ENCODE peak calls at places on chromosomes 13 and 19, in eight cellular contexts. One of them, this sample, is unnamed. For H3K27me3, the result is how much of the 10 kb centered on the place peaks cover.

GRCh38 chr13:29436721-29437250 is 158.7 kb downstream of the SLC7A1 start:
- DNase-seq in esophagus squamous epithelium: no peak
- DNase-seq in CD8-positive, alpha-beta T cell: no peak
- DNase-seq in astrocyte: peak
- DNase-seq in A673: no peak
- DNase-seq in brain microvascular endothelial cell: no peak
- DNase-seq in lung: no peak
- DNase-seq in neural progenitor cell: no peak
- DNase-seq in this sample: no peak

GRCh38 chr19:6125571-6125989 is 9.9 kb upstream of the ACSBG2 start:
- DNase-seq in A673: peak
- DNase-seq in brain microvascular endothelial cell: peak
- DNase-seq in CD8-positive, alpha-beta T cell: peak
- DNase-seq in astrocyte: peak
- DNase-seq in lung: peak
- DNase-seq in neural progenitor cell: peak
- DNase-seq in esophagus squamous epithelium: no peak
- DNase-seq in this sample: peak

GRCh38 chr13:50075619-50076097 is 60.4 kb downstream of the KCNRG start:
- DNase-seq in lung: no peak
- DNase-seq in A673: no peak
- DNase-seq in astrocyte: no peak
- DNase-seq in brain microvascular endothelial cell: no peak
- DNase-seq in neural progenitor cell: no peak
- DNase-seq in CD8-positive, alpha-beta T cell: no peak
- DNase-seq in esophagus squamous epithelium: no peak
- DNase-seq in this sample: peak

GRCh38 chr19:4379383-4380253 is 20.7 kb downstream of the SH3GL1 start:
- DNase-seq in astrocyte: peak
- DNase-seq in CD8-positive, alpha-beta T cell: peak
- DNase-seq in esophagus squamous epithelium: no peak
- DNase-seq in neural progenitor cell: no peak
- DNase-seq in A673: peak
- DNase-seq in lung: peak
- DNase-seq in brain microvascular endothelial cell: no peak
- DNase-seq in this sample: peak

GRCh38 chr19:41355802-41356201 is 2.1 kb upstream of the TGFB1 start:
- DNase-seq in CD8-positive, alpha-beta T cell: no peak
- DNase-seq in astrocyte: no peak
- DNase-seq in esophagus squamous epithelium: no peak
- DNase-seq in brain microvascular endothelial cell: no peak
- DNase-seq in A673: no peak
- DNase-seq in neural progenitor cell: no peak
- DNase-seq in lung: no peak
- DNase-seq in this sample: no peak

GRCh38 chr13:28100149-28101121 is at the start of gene FLT3:
- DNase-seq in neural progenitor cell: peak
- DNase-seq in brain microvascular endothelial cell: peak
- DNase-seq in esophagus squamous epithelium: no peak
- DNase-seq in astrocyte: peak
- DNase-seq in lung: no peak
- DNase-seq in A673: peak
- DNase-seq in CD8-positive, alpha-beta T cell: no peak
- DNase-seq in this sample: peak

GRCh38 chr13:35690546-35690945 is 214.1 kb upstream of the MAB21L1 start:
- DNase-seq in esophagus squamous epithelium: no peak
- DNase-seq in brain microvascular endothelial cell: peak
- DNase-seq in A673: no peak
- DNase-seq in CD8-positive, alpha-beta T cell: no peak
- DNase-seq in neural progenitor cell: no peak
- DNase-seq in astrocyte: peak
- DNase-seq in lung: no peak
- DNase-seq in this sample: no peak

GRCh38 chr19:19860756-19861390 is 4.8 kb upstream of the ZNF253 start:
- DNase-seq in neural progenitor cell: peak
- DNase-seq in brain microvascular endothelial cell: no peak
- DNase-seq in CD8-positive, alpha-beta T cell: peak
- DNase-seq in astrocyte: no peak
- DNase-seq in A673: no peak
- DNase-seq in lung: no peak
- DNase-seq in esophagus squamous epithelium: no peak
- DNase-seq in this sample: no peak

GRCh38 chr19:45428385-45429231 is 4.9 kb upstream of the ERCC1 start:
- DNase-seq in brain microvascular endothelial cell: peak
- DNase-seq in astrocyte: no peak
- DNase-seq in A673: peak
- DNase-seq in lung: no peak
- DNase-seq in neural progenitor cell: peak
- DNase-seq in esophagus squamous epithelium: no peak
- DNase-seq in CD8-positive, alpha-beta T cell: no peak
- DNase-seq in this sample: peak

GRCh38 chr13:52983836-52984235 is 44.8 kb upstream of the OLFM4 start:
- DNase-seq in lung: no peak
- DNase-seq in A673: no peak
- DNase-seq in esophagus squamous epithelium: no peak
- DNase-seq in brain microvascular endothelial cell: no peak
- DNase-seq in neural progenitor cell: no peak
- DNase-seq in CD8-positive, alpha-beta T cell: no peak
- DNase-seq in astrocyte: no peak
- DNase-seq in this sample: no peak

GRCh38 chr19:4606921-4607678 is 32.2 kb upstream of the TNFAIP8L1 start:
- DNase-seq in neural progenitor cell: peak
- DNase-seq in astrocyte: no peak
- DNase-seq in lung: no peak
- DNase-seq in esophagus squamous epithelium: no peak
- DNase-seq in A673: peak
- DNase-seq in brain microvascular endothelial cell: no peak
- DNase-seq in CD8-positive, alpha-beta T cell: no peak
- DNase-seq in this sample: no peak

GRCh38 chr19:41530761-41531301 is 45.1 kb upstream of the CEACAM21 start:
- DNase-seq in lung: peak
- DNase-seq in neural progenitor cell: no peak
- DNase-seq in A673: peak
- DNase-seq in CD8-positive, alpha-beta T cell: no peak
- DNase-seq in astrocyte: no peak
- DNase-seq in esophagus squamous epithelium: no peak
- DNase-seq in brain microvascular endothelial cell: no peak
- DNase-seq in this sample: no peak

GRCh38 chr19:38665950-38666661 is 18.7 kb downstream of the ACTN4 start:
- DNase-seq in CD8-positive, alpha-beta T cell: no peak
- DNase-seq in esophagus squamous epithelium: no peak
- DNase-seq in A673: peak
- DNase-seq in lung: peak
- DNase-seq in brain microvascular endothelial cell: no peak
- DNase-seq in astrocyte: peak
- DNase-seq in neural progenitor cell: peak
- DNase-seq in this sample: no peak

GRCh38 chr19:13692096-13692495 is 72.2 kb upstream of the MRI1 start:
- DNase-seq in A673: no peak
- DNase-seq in esophagus squamous epithelium: no peak
- DNase-seq in neural progenitor cell: no peak
- DNase-seq in astrocyte: peak
- DNase-seq in lung: no peak
- DNase-seq in CD8-positive, alpha-beta T cell: no peak
- DNase-seq in brain microvascular endothelial cell: no peak
- DNase-seq in this sample: no peak

GRCh38 chr19:58228584-58229254 is at the start of gene ZNF544:
- DNase-seq in CD8-positive, alpha-beta T cell: peak
- DNase-seq in brain microvascular endothelial cell: peak
- DNase-seq in neural progenitor cell: peak
- DNase-seq in A673: peak
- DNase-seq in esophagus squamous epithelium: no peak
- DNase-seq in lung: peak
- DNase-seq in astrocyte: peak
- DNase-seq in this sample: peak

GRCh38 chr19:58227964-58228583 is 640 bp upstream of the ZNF544 start:
- DNase-seq in esophagus squamous epithelium: no peak
- DNase-seq in A673: no peak
- DNase-seq in brain microvascular endothelial cell: peak
- DNase-seq in lung: no peak
- DNase-seq in astrocyte: peak
- DNase-seq in neural progenitor cell: peak
- DNase-seq in CD8-positive, alpha-beta T cell: no peak
- DNase-seq in this sample: no peak

GRCh38 chr19:58229255-58229639 is 533 bp downstream of the ZNF544 start:
- DNase-seq in brain microvascular endothelial cell: peak
- DNase-seq in esophagus squamous epithelium: no peak
- DNase-seq in lung: no peak
- DNase-seq in A673: peak
- DNase-seq in astrocyte: peak
- DNase-seq in neural progenitor cell: peak
- DNase-seq in CD8-positive, alpha-beta T cell: no peak
- DNase-seq in this sample: no peak
- TF ChIP-seq CTCF in brain microvascular endothelial cell: peak
- TF ChIP-seq CTCF in esophagus squamous epithelium: peak
- TF ChIP-seq CTCF in lung: no peak
- TF ChIP-seq CTCF in A673: peak
- TF ChIP-seq CTCF in astrocyte: no peak
- TF ChIP-seq CTCF in neural progenitor cell: peak
- TF ChIP-seq CTCF in CD8-positive, alpha-beta T cell: no peak
- TF ChIP-seq CTCF in this sample: peak

DNA sequence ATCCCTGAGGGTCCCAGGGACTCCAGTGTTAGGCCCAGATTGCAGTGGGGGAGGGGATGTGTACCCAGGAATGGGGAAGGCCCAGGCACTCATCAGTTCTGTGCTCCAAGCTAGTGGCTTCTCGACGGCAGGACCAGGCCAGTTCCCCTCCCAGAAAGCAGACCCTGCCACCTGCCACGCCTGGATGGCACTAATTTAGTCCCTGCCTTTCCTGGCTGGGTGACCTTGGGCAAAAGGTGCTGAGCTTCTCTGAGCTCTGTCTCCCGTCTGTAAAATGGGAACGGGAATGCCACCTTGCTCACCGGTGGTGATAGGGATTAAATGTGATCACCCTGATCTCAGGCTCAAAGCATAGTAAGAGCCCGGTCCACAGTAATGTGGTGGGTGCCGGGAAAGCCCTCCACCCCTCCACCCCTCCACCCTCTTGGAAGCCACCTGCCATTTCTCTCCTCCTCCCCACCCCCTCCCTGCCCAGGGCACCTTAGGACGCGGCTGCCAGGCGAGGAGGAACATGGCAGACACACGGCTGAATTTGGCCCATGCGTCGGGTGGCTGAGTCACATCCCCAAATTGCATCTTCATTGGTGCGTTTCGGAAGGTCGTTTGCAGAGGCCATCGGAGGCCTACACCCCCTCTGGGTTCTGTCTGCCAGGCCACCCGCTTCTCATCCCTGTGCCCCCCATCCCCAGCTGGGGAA is 2.3 kb downstream of the KCNN1 start:
- DNase-seq in neural progenitor cell: no peak
- DNase-seq in A673: no peak
- DNase-seq in CD8-positive, alpha-beta T cell: no peak
- DNase-seq in astrocyte: no peak
- DNase-seq in esophagus squamous epithelium: no peak
- DNase-seq in lung: no peak
- DNase-seq in brain microvascular endothelial cell: no peak
- DNase-seq in this sample: no peak
- H3K27me3 ChIP-seq in neural progenitor cell: under half
- H3K27me3 ChIP-seq in A673: under half
- H3K27me3 ChIP-seq in CD8-positive, alpha-beta T cell: under half
- H3K27me3 ChIP-seq in astrocyte: under half
- H3K27me3 ChIP-seq in esophagus squamous epithelium: under half
- H3K27me3 ChIP-seq in lung: under half
- H3K27me3 ChIP-seq in brain microvascular endothelial cell: under half
- H3K27me3 ChIP-seq in this sample: under half

GRCh38 chr19:11539495-11540365 is 1.1 kb downstream of the CNN1 start:
- DNase-seq in neural progenitor cell: peak
- DNase-seq in lung: no peak
- DNase-seq in astrocyte: no peak
- DNase-seq in brain microvascular endothelial cell: peak
- DNase-seq in esophagus squamous epithelium: no peak
- DNase-seq in A673: no peak
- DNase-seq in CD8-positive, alpha-beta T cell: no peak
- DNase-seq in this sample: no peak
- H3K4me3 ChIP-seq in neural progenitor cell: peak
- H3K4me3 ChIP-seq in lung: peak
- H3K4me3 ChIP-seq in astrocyte: peak
- H3K4me3 ChIP-seq in brain microvascular endothelial cell: peak
- H3K4me3 ChIP-seq in esophagus squamous epithelium: peak
- H3K4me3 ChIP-seq in A673: peak
- H3K4me3 ChIP-seq in CD8-positive, alpha-beta T cell: no peak
- H3K4me3 ChIP-seq in this sample: no peak

GRCh38 chr19:9308091-9308490 is 1.5 kb downstream of the ZNF699 start:
- DNase-seq in A673: no peak
- DNase-seq in lung: no peak
- DNase-seq in esophagus squamous epithelium: no peak
- DNase-seq in CD8-positive, alpha-beta T cell: no peak
- DNase-seq in astrocyte: peak
- DNase-seq in neural progenitor cell: no peak
- DNase-seq in brain microvascular endothelial cell: no peak
- DNase-seq in this sample: no peak

GRCh38 chr19:9306443-9306842 is 3.2 kb downstream of the ZNF699 start:
- DNase-seq in esophagus squamous epithelium: no peak
- DNase-seq in brain microvascular endothelial cell: peak
- DNase-seq in A673: no peak
- DNase-seq in neural progenitor cell: no peak
- DNase-seq in lung: no peak
- DNase-seq in CD8-positive, alpha-beta T cell: no peak
- DNase-seq in astrocyte: peak
- DNase-seq in this sample: no peak

GRCh38 chr19:9309974-9310446 is 372 bp upstream of the ZNF699 start:
- DNase-seq in brain microvascular endothelial cell: peak
- DNase-seq in astrocyte: no peak
- DNase-seq in esophagus squamous epithelium: peak
- DNase-seq in lung: peak
- DNase-seq in A673: peak
- DNase-seq in neural progenitor cell: peak
- DNase-seq in CD8-positive, alpha-beta T cell: no peak
- DNase-seq in this sample: no peak

GRCh38 chr19:9313756-9314155 is 4.1 kb upstream of the ZNF699 start:
- DNase-seq in astrocyte: no peak
- DNase-seq in brain microvascular endothelial cell: no peak
- DNase-seq in A673: no peak
- DNase-seq in neural progenitor cell: no peak
- DNase-seq in esophagus squamous epithelium: no peak
- DNase-seq in lung: no peak
- DNase-seq in CD8-positive, alpha-beta T cell: no peak
- DNase-seq in this sample: no peak

DNA sequence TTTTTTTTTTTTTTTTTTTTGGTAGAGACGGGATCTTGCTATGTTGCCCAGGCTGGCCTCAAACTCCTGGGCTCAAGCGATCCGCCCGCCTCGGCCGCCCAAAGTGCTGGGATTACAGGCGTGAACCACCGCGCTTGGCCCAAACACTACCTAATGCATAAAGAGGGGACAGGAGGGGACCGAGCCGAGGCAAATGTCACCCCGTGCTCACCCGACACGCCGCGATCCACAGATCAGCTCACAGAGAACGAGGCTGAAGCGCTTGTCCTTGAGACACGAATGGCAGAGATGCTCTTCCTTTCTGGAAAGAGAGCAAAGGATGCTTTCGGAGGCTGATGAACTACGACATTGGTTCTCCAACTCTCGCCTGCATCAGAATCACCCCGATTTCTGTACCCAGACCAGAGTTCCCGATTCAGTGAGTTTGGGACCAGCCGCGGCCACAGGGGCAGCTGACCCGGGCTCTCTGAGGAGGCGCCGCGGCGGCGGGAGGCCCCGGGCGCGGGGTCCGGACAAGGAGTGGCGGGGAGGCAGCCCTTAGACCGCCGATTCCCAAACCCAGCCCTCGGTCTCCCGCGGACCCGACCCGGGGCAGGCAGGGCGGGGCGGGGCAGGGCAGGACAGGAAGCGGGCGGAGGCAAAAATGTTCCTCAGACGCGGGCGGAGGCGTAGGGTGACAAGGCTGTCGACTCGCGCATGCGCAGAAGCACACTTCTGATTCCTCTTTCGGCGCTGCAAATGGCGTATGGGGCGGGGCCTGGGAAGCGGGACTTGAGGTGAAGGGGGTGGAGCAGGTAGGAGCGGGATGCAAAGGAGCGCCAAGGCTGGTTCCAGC is at the start of gene ZNF699:
- DNase-seq in lung: peak
- DNase-seq in neural progenitor cell: peak
- DNase-seq in CD8-positive, alpha-beta T cell: peak
- DNase-seq in esophagus squamous epithelium: peak
- DNase-seq in brain microvascular endothelial cell: peak
- DNase-seq in astrocyte: peak
- DNase-seq in A673: peak
- DNase-seq in this sample: peak
- TF ChIP-seq CTCF in lung: no peak
- TF ChIP-seq CTCF in neural progenitor cell: no peak
- TF ChIP-seq CTCF in CD8-positive, alpha-beta T cell: no peak
- TF ChIP-seq CTCF in esophagus squamous epithelium: no peak
- TF ChIP-seq CTCF in brain microvascular endothelial cell: no peak
- TF ChIP-seq CTCF in astrocyte: no peak
- TF ChIP-seq CTCF in A673: no peak
- TF ChIP-seq CTCF in this sample: no peak